ENCODE peak calls at places on chromosomes 13 and 19, in eight cellular contexts. Z is GM10248, F is GM23338, A is cardiac fibroblast, M is AG09309, E is Calu3, I is adrenal gland, C is astrocyte of the cerebellum. W is an unnamed sample.

GRCh38 chr19:42317535-42317934 is 4.4 kb downstream of the TMEM145 start:
- DNase-seq in Z (no peak), F (no peak), A (no peak), M (no peak), E (no peak), I (no peak), C (no peak), W (no peak)

GRCh38 chr13:25538276-25538675 is 166.5 kb downstream of the ATP8A2 start:
- DNase-seq in Z (no peak), F (no peak), A (no peak), M (no peak), E (no peak), I (no peak), C (no peak), W (no peak)

GRCh38 chr13:77861716-77862115 is 56.9 kb downstream of the EDNRB start:
- DNase-seq in Z (no peak), F (no peak), A (peak; percentile 25), M (no peak), E (no peak), I (no peak), C (no peak), W (no peak)

GRCh38 chr13:26459276-26460131 is 98.0 kb upstream of the WASF3 start:
- DNase-seq in Z (no peak), F (no peak), A (no peak), M (no peak), E (no peak), I (no peak), C (no peak), W (no peak)

GRCh38 chr19:48348039-48348438 is 15.7 kb downstream of the TMEM143 start:
- DNase-seq in Z (no peak), F (no peak), A (peak; percentile 36), M (no peak), E (no peak), I (peak; percentile 85), C (no peak), W (no peak)

GRCh38 chr19:4267101-4267900 is 11.8 kb upstream of the SHD start:
- DNase-seq in Z (peak; percentile 78), F (peak; percentile 93), A (peak; percentile 52), M (no peak), E (peak; percentile 55), I (peak; percentile 50), C (no peak), W (no peak)

GRCh38 chr19:19459707-19460251 is 54.3 kb downstream of the GATAD2A start:
- DNase-seq in Z (peak; percentile 61), F (no peak), A (peak; percentile 56), M (peak; percentile 25), E (no peak), I (peak; percentile 69), C (no peak), W (no peak)

GRCh38 chr19:5775668-5776309 is 8.8 kb downstream of the PRR22 start:
- DNase-seq in Z (no peak), F (no peak), A (peak; percentile 53), M (peak; percentile 48), E (no peak), I (no peak), C (no peak), W (no peak)

GRCh38 chr13:106038752-106039151 is 496.7 kb downstream of the EFNB2 start:
- DNase-seq in Z (no peak), F (no peak), A (peak; percentile 66), M (peak; percentile 79), E (no peak), I (no peak), C (peak; percentile 65), W (peak; percentile 44)

GRCh38 chr19:49210108-49210900 is 52.7 kb downstream of the TRPM4 start:
- DNase-seq in Z (no peak), F (peak; percentile 98), A (no peak), M (no peak), E (peak; percentile 34), I (peak; percentile 75), C (no peak), W (no peak)

GRCh38 chr13:44436589-44437337 is 63.1 kb downstream of the SERP2 start:
- DNase-seq in Z (peak; percentile 38), F (peak; percentile 98), A (peak; percentile 97), M (peak; percentile 65), E (peak; percentile 87), I (peak; percentile 96), C (peak; percentile 87), W (peak; percentile 85)

GRCh38 chr19:5018224-5019015 is 49.5 kb downstream of the KDM4B start:
- DNase-seq in Z (no peak), F (no peak), A (peak; percentile 67), M (no peak), E (no peak), I (no peak), C (peak; percentile 67), W (no peak)

GRCh38 chr13:20391597-20392452 is 133.8 kb downstream of the CRYL1 start:
- DNase-seq in Z (no peak), F (peak; percentile 45), A (no peak), M (no peak), E (peak; percentile 58), I (no peak), C (no peak), W (no peak)

GRCh38 chr19:13588953-13589833 is 82.9 kb upstream of the CACNA1A start:
- DNase-seq in Z (peak; percentile 85), F (peak; percentile 83), A (peak; percentile 65), M (no peak), E (peak; percentile 85), I (peak; percentile 75), C (peak; percentile 13), W (peak; percentile 24)

GRCh38 chr13:34017231-34017630 is 199.3 kb downstream of the RFC3 start:
- DNase-seq in Z (no peak), F (no peak), A (no peak), M (no peak), E (no peak), I (no peak), C (no peak), W (no peak)

GRCh38 chr13:47983070-47983469 is 18.0 kb downstream of the SUCLA2 start:
- DNase-seq in Z (no peak), F (no peak), A (no peak), M (no peak), E (no peak), I (no peak), C (no peak), W (no peak)

GRCh38 chr19:15471639-15472101 is 7.3 kb upstream of the RASAL3 start:
- DNase-seq in Z (no peak), F (peak; percentile 41), A (no peak), M (no peak), E (no peak), I (no peak), C (no peak), W (no peak)

GRCh38 chr13:114080739-114081561 is 51.5 kb downstream of the RASA3 start:
- DNase-seq in Z (no peak), F (no peak), A (no peak), M (no peak), E (no peak), I (no peak), C (no peak), W (no peak)

GRCh38 chr13:39600766-39601165 is 2.2 kb downstream of the LHFPL6 start:
- DNase-seq in Z (no peak), F (peak; percentile 70), A (peak; percentile 34), M (no peak), E (no peak), I (no peak), C (no peak), W (no peak)

GRCh38 chr13:110719036-110719710 is 5.7 kb downstream of the ING1 start:
- DNase-seq in Z (no peak), F (no peak), A (no peak), M (no peak), E (no peak), I (no peak), C (no peak), W (no peak)
- TF ChIP-seq CTCF in Z (no peak), F (no peak), A (no peak), M (no peak), E (no peak), I (no peak), C (no peak), W (no peak)

GRCh38 chr13:111555268-111555633 is 234.8 kb downstream of the TEX29 start:
- DNase-seq in Z (no peak), F (no peak), A (no peak), M (no peak), E (no peak), I (no peak), C (no peak), W (no peak)

GRCh38 chr13:111556496-111556895 is 236.1 kb downstream of the TEX29 start:
- DNase-seq in Z (no peak), F (no peak), A (no peak), M (no peak), E (no peak), I (no peak), C (no peak), W (no peak)

GRCh38 chr13:111555906-111556305 is 235.5 kb downstream of the TEX29 start:
- DNase-seq in Z (no peak), F (no peak), A (no peak), M (no peak), E (no peak), I (no peak), C (no peak), W (no peak)

GRCh38 chr13:111552891-111553637 is 232.6 kb downstream of the TEX29 start:
- DNase-seq in Z (no peak), F (no peak), A (no peak), M (no peak), E (no peak), I (no peak), C (no peak), W (no peak)

GRCh38 chr13:111554539-111555267 is 234.3 kb downstream of the TEX29 start:
- DNase-seq in Z (no peak), F (peak; percentile 35), A (no peak), M (no peak), E (no peak), I (no peak), C (no peak), W (no peak)
- TF ChIP-seq CTCF in Z (no peak), F (peak; percentile 33), A (no peak), M (no peak), E (no peak), I (no peak), C (no peak), W (no peak)

GRCh38 chr19:45994989-45995714 is at the start of gene CCDC61:
- DNase-seq in Z (peak; percentile 99), F (peak; percentile 100), A (peak; percentile 100), M (peak; percentile 98), E (peak; percentile 97), I (peak; percentile 98), C (peak; percentile 99), W (peak; percentile 99)
- TF ChIP-seq CTCF in Z (no peak), F (no peak), A (no peak), M (no peak), E (no peak), I (no peak), C (no peak), W (no peak)

GRCh38 chr19:17423429-17424208 is 3.8 kb downstream of the MVB12A start:
- DNase-seq in Z (no peak), F (no peak), A (no peak), M (no peak), E (no peak), I (peak; percentile 50), C (no peak), W (no peak)

GRCh38 chr19:17420267-17420924 is 549 bp downstream of the MVB12A start:
- DNase-seq in Z (peak; percentile 51), F (peak; percentile 68), A (peak; percentile 22), M (no peak), E (peak; percentile 35), I (peak; percentile 67), C (no peak), W (no peak)

GRCh38 chr19:17421942-17422341 is 2.1 kb downstream of the MVB12A start:
- DNase-seq in Z (no peak), F (no peak), A (no peak), M (no peak), E (no peak), I (no peak), C (no peak), W (no peak)

GRCh38 chr19:17429661-17430101 is 9.8 kb downstream of the MVB12A start:
- DNase-seq in Z (no peak), F (no peak), A (no peak), M (no peak), E (no peak), I (peak; percentile 80), C (no peak), W (no peak)

GRCh38 chr19:17424743-17425365 is 5.0 kb downstream of the MVB12A start:
- DNase-seq in Z (peak; percentile 66), F (peak; percentile 94), A (peak; percentile 64), M (no peak), E (no peak), I (peak; percentile 66), C (no peak), W (no peak)
- TF ChIP-seq CTCF in Z (peak; percentile 72), F (peak; percentile 73), A (peak; percentile 59), M (peak; percentile 45), E (no peak), I (peak; percentile 49), C (peak; percentile 66), W (peak; percentile 58)

W was measured in AG04450.